ENCODE peak calls at places on chromosomes 5 and 9, in six cellular contexts. Z is ELR, J is aorta, T is T-helper 9 cell, S is H9, X is progenitor cell of endocrine pancreas. H is an unnamed sample.

GRCh38 chr9:17402309-17402708 is 176.6 kb upstream of the SH3GL2 start:
- DNase-seq in J (no peak), Z (peak), X (no peak), S (no peak), T (no peak), H (peak)

GRCh38 chr5:97124335-97124734 is 18.1 kb downstream of the LIX1 start:
- DNase-seq in X (no peak), J (no peak), S (peak), Z (no peak), T (no peak), H (no peak)

GRCh38 chr5:16735092-16735970 is 118.5 kb upstream of the RETREG1 start:
- DNase-seq in S (no peak), T (no peak), Z (no peak), X (no peak), J (no peak), H (no peak)

GRCh38 chr5:113085084-113085414 is 108.5 kb downstream of the DCP2 start:
- DNase-seq in J (no peak), Z (no peak), T (no peak), X (no peak), S (no peak), H (no peak)

GRCh38 chr9:77455312-77455927 is 192.7 kb downstream of the GNA14 start:
- DNase-seq in T (peak), J (no peak), X (no peak), Z (peak), S (no peak), H (peak)

GRCh38 chr5:137269297-137269696 is 229.8 kb downstream of the SPOCK1 start:
- DNase-seq in J (no peak), T (no peak), Z (no peak), S (no peak), X (no peak), H (no peak)

GRCh38 chr5:160021818-160022446 is 13.0 kb downstream of the TTC1 start:
- DNase-seq in T (peak), X (peak), S (peak), Z (peak), J (no peak), H (peak)

GRCh38 chr5:76527685-76528161 is 95.5 kb downstream of the F2RL2 start:
- DNase-seq in J (no peak), T (no peak), Z (peak), X (no peak), S (no peak), H (no peak)

GRCh38 chr9:19336166-19336565 is 43.9 kb downstream of the RPS6 start:
- DNase-seq in Z (no peak), J (no peak), X (no peak), T (no peak), S (no peak), H (no peak)

GRCh38 chr5:173969167-173970049 is 19.6 kb upstream of the C5orf47 start:
- DNase-seq in S (no peak), J (no peak), T (no peak), Z (peak), X (no peak), H (peak)

GRCh38 chr5:158573829-158574228 is 525.9 kb downstream of the EBF1 start:
- DNase-seq in T (no peak), J (no peak), Z (no peak), S (no peak), X (no peak), H (no peak)

GRCh38 chr9:135926402-135927194 is 19.3 kb upstream of the CAMSAP1 start:
- DNase-seq in J (peak), T (no peak), X (no peak), Z (peak), S (no peak), H (peak)

GRCh38 chr5:135709998-135710670 is 124.3 kb upstream of the SLC25A48 start:
- DNase-seq in S (no peak), T (no peak), Z (no peak), J (no peak), X (no peak), H (no peak)

GRCh38 chr5:131221888-131222287 is 42.0 kb upstream of the CDC42SE2 start:
- DNase-seq in Z (peak), T (no peak), X (no peak), S (no peak), J (no peak), H (peak)

GRCh38 chr9:132998861-132999635 is 20.6 kb downstream of the GFI1B start:
- DNase-seq in X (no peak), J (no peak), T (no peak), S (no peak), Z (no peak), H (no peak)

GRCh38 chr5:170266570-170267379 is 30.8 kb downstream of the LCP2 start:
- DNase-seq in Z (no peak), S (no peak), X (no peak), T (peak), J (no peak), H (no peak)

GRCh38 chr9:107712390-107712789 is 222.8 kb upstream of the KLF4 start:
- DNase-seq in Z (peak), S (no peak), X (no peak), J (no peak), T (no peak), H (peak)

GRCh38 chr5:130923543-130924159 is 241.4 kb downstream of the HINT1 start:
- DNase-seq in X (no peak), Z (peak), S (no peak), T (no peak), J (no peak), H (peak)

GRCh38 chr5:168974081-168974480 is 326.9 kb downstream of the SLIT3 start:
- DNase-seq in T (no peak), X (no peak), J (no peak), S (no peak), Z (no peak), H (no peak)

GRCh38 chr9:89686621-89687020 is 81.8 kb downstream of the GADD45G start:
- DNase-seq in T (no peak), S (no peak), X (no peak), J (no peak), Z (no peak), H (no peak)

GRCh38 chr9:36208521-36209253 is 18.0 kb downstream of the CLTA start:
- DNase-seq in X (no peak), T (no peak), Z (no peak), J (no peak), S (no peak), H (no peak)

GRCh38 chr5:17184596-17184995 is 32.8 kb upstream of the BASP1 start:
- DNase-seq in S (no peak), J (no peak), Z (no peak), X (no peak), T (no peak), H (no peak)

H was measured in HT1080.